ENCODE peak calls at places on chromosomes 5 and 9, in ten cellular contexts. One of them, this sample, is unnamed.

GRCh38 chr5:91123896-91124295 is 259.2 kb downstream of the ARRDC3 start:
- DNase-seq in fibroblast of lung: peak
- DNase-seq in BE2C: no peak
- DNase-seq in SK-MEL-5: no peak
- DNase-seq in activated gamma-delta T cell treated with anti-CD3 and anti-CD28 coated beads, Interleukin-2, amount 50 U/mL, for 16 hours: no peak
- DNase-seq in left cardiac atrium: no peak
- DNase-seq in endothelial cell: no peak
- DNase-seq in stimulated activated CD4-positive, alpha-beta T cell treated with anti-CD3 and anti-CD28 coated beads, Interleukin-15, amount 100 ng/mL, for 48 hours: no peak
- DNase-seq in left ventricle myocardium inferior: no peak
- DNase-seq in neuronal stem cell: no peak
- DNase-seq in this sample: no peak

GRCh38 chr5:3595102-3595961 is at the start of gene IRX1:
- DNase-seq in left cardiac atrium: no peak
- DNase-seq in left ventricle myocardium inferior: no peak
- DNase-seq in fibroblast of lung: peak
- DNase-seq in SK-MEL-5: peak
- DNase-seq in neuronal stem cell: no peak
- DNase-seq in stimulated activated CD4-positive, alpha-beta T cell treated with anti-CD3 and anti-CD28 coated beads, Interleukin-15, amount 100 ng/mL, for 48 hours: no peak
- DNase-seq in endothelial cell: no peak
- DNase-seq in BE2C: no peak
- DNase-seq in activated gamma-delta T cell treated with anti-CD3 and anti-CD28 coated beads, Interleukin-2, amount 50 U/mL, for 16 hours: no peak
- DNase-seq in this sample: peak

GRCh38 chr5:131394128-131394527 is 130.3 kb downstream of the CDC42SE2 start:
- DNase-seq in fibroblast of lung: peak
- DNase-seq in neuronal stem cell: no peak
- DNase-seq in left cardiac atrium: no peak
- DNase-seq in endothelial cell: no peak
- DNase-seq in left ventricle myocardium inferior: no peak
- DNase-seq in activated gamma-delta T cell treated with anti-CD3 and anti-CD28 coated beads, Interleukin-2, amount 50 U/mL, for 16 hours: peak
- DNase-seq in SK-MEL-5: no peak
- DNase-seq in BE2C: no peak
- DNase-seq in stimulated activated CD4-positive, alpha-beta T cell treated with anti-CD3 and anti-CD28 coated beads, Interleukin-15, amount 100 ng/mL, for 48 hours: no peak
- DNase-seq in this sample: no peak

GRCh38 chr9:114488398-114489129 is 16.7 kb downstream of the WHRN start:
- DNase-seq in SK-MEL-5: no peak
- DNase-seq in BE2C: no peak
- DNase-seq in activated gamma-delta T cell treated with anti-CD3 and anti-CD28 coated beads, Interleukin-2, amount 50 U/mL, for 16 hours: no peak
- DNase-seq in left ventricle myocardium inferior: no peak
- DNase-seq in endothelial cell: no peak
- DNase-seq in neuronal stem cell: no peak
- DNase-seq in left cardiac atrium: no peak
- DNase-seq in fibroblast of lung: no peak
- DNase-seq in stimulated activated CD4-positive, alpha-beta T cell treated with anti-CD3 and anti-CD28 coated beads, Interleukin-15, amount 100 ng/mL, for 48 hours: no peak
- DNase-seq in this sample: no peak

GRCh38 chr9:14554866-14555265 is 138.4 kb downstream of the ZDHHC21 start:
- DNase-seq in SK-MEL-5: no peak
- DNase-seq in endothelial cell: no peak
- DNase-seq in left ventricle myocardium inferior: no peak
- DNase-seq in fibroblast of lung: no peak
- DNase-seq in stimulated activated CD4-positive, alpha-beta T cell treated with anti-CD3 and anti-CD28 coated beads, Interleukin-15, amount 100 ng/mL, for 48 hours: no peak
- DNase-seq in BE2C: no peak
- DNase-seq in activated gamma-delta T cell treated with anti-CD3 and anti-CD28 coated beads, Interleukin-2, amount 50 U/mL, for 16 hours: no peak
- DNase-seq in left cardiac atrium: no peak
- DNase-seq in neuronal stem cell: no peak
- DNase-seq in this sample: no peak

GRCh38 chr5:10149911-10150310 is 99.8 kb downstream of the ATPSCKMT start:
- DNase-seq in left cardiac atrium: no peak
- DNase-seq in SK-MEL-5: no peak
- DNase-seq in endothelial cell: no peak
- DNase-seq in left ventricle myocardium inferior: no peak
- DNase-seq in stimulated activated CD4-positive, alpha-beta T cell treated with anti-CD3 and anti-CD28 coated beads, Interleukin-15, amount 100 ng/mL, for 48 hours: no peak
- DNase-seq in BE2C: no peak
- DNase-seq in neuronal stem cell: no peak
- DNase-seq in activated gamma-delta T cell treated with anti-CD3 and anti-CD28 coated beads, Interleukin-2, amount 50 U/mL, for 16 hours: no peak
- DNase-seq in fibroblast of lung: no peak
- DNase-seq in this sample: no peak

GRCh38 chr5:159359408-159359807 is 29.1 kb upstream of the IL12B start:
- DNase-seq in endothelial cell: no peak
- DNase-seq in SK-MEL-5: no peak
- DNase-seq in activated gamma-delta T cell treated with anti-CD3 and anti-CD28 coated beads, Interleukin-2, amount 50 U/mL, for 16 hours: no peak
- DNase-seq in stimulated activated CD4-positive, alpha-beta T cell treated with anti-CD3 and anti-CD28 coated beads, Interleukin-15, amount 100 ng/mL, for 48 hours: no peak
- DNase-seq in BE2C: no peak
- DNase-seq in left cardiac atrium: no peak
- DNase-seq in fibroblast of lung: no peak
- DNase-seq in left ventricle myocardium inferior: no peak
- DNase-seq in neuronal stem cell: no peak
- DNase-seq in this sample: no peak

GRCh38 chr9:133054194-133054890 is 7.4 kb upstream of the CEL start:
- DNase-seq in neuronal stem cell: no peak
- DNase-seq in BE2C: no peak
- DNase-seq in SK-MEL-5: no peak
- DNase-seq in fibroblast of lung: no peak
- DNase-seq in stimulated activated CD4-positive, alpha-beta T cell treated with anti-CD3 and anti-CD28 coated beads, Interleukin-15, amount 100 ng/mL, for 48 hours: no peak
- DNase-seq in left cardiac atrium: peak
- DNase-seq in activated gamma-delta T cell treated with anti-CD3 and anti-CD28 coated beads, Interleukin-2, amount 50 U/mL, for 16 hours: no peak
- DNase-seq in left ventricle myocardium inferior: peak
- DNase-seq in endothelial cell: no peak
- DNase-seq in this sample: no peak

GRCh38 chr5:171092194-171092593 is 216.9 kb upstream of the TLX3 start:
- DNase-seq in activated gamma-delta T cell treated with anti-CD3 and anti-CD28 coated beads, Interleukin-2, amount 50 U/mL, for 16 hours: no peak
- DNase-seq in left ventricle myocardium inferior: no peak
- DNase-seq in fibroblast of lung: peak
- DNase-seq in stimulated activated CD4-positive, alpha-beta T cell treated with anti-CD3 and anti-CD28 coated beads, Interleukin-15, amount 100 ng/mL, for 48 hours: no peak
- DNase-seq in endothelial cell: no peak
- DNase-seq in left cardiac atrium: no peak
- DNase-seq in neuronal stem cell: no peak
- DNase-seq in BE2C: no peak
- DNase-seq in SK-MEL-5: no peak
- DNase-seq in this sample: peak

GRCh38 chr9:91411096-91411771 is 12.4 kb downstream of the NFIL3 start:
- DNase-seq in activated gamma-delta T cell treated with anti-CD3 and anti-CD28 coated beads, Interleukin-2, amount 50 U/mL, for 16 hours: no peak
- DNase-seq in left cardiac atrium: no peak
- DNase-seq in left ventricle myocardium inferior: no peak
- DNase-seq in fibroblast of lung: peak
- DNase-seq in BE2C: no peak
- DNase-seq in stimulated activated CD4-positive, alpha-beta T cell treated with anti-CD3 and anti-CD28 coated beads, Interleukin-15, amount 100 ng/mL, for 48 hours: no peak
- DNase-seq in endothelial cell: no peak
- DNase-seq in SK-MEL-5: no peak
- DNase-seq in neuronal stem cell: no peak
- DNase-seq in this sample: no peak

GRCh38 chr5:96933764-96934163 is 2.1 kb upstream of the LNPEP start:
- DNase-seq in SK-MEL-5: no peak
- DNase-seq in activated gamma-delta T cell treated with anti-CD3 and anti-CD28 coated beads, Interleukin-2, amount 50 U/mL, for 16 hours: no peak
- DNase-seq in endothelial cell: no peak
- DNase-seq in fibroblast of lung: no peak
- DNase-seq in left cardiac atrium: no peak
- DNase-seq in stimulated activated CD4-positive, alpha-beta T cell treated with anti-CD3 and anti-CD28 coated beads, Interleukin-15, amount 100 ng/mL, for 48 hours: no peak
- DNase-seq in neuronal stem cell: no peak
- DNase-seq in BE2C: no peak
- DNase-seq in left ventricle myocardium inferior: no peak
- DNase-seq in this sample: no peak

GRCh38 chr5:159441441-159441840 is 111.2 kb upstream of the IL12B start:
- DNase-seq in endothelial cell: peak
- DNase-seq in neuronal stem cell: no peak
- DNase-seq in BE2C: peak
- DNase-seq in stimulated activated CD4-positive, alpha-beta T cell treated with anti-CD3 and anti-CD28 coated beads, Interleukin-15, amount 100 ng/mL, for 48 hours: no peak
- DNase-seq in activated gamma-delta T cell treated with anti-CD3 and anti-CD28 coated beads, Interleukin-2, amount 50 U/mL, for 16 hours: no peak
- DNase-seq in left ventricle myocardium inferior: peak
- DNase-seq in SK-MEL-5: peak
- DNase-seq in left cardiac atrium: no peak
- DNase-seq in fibroblast of lung: no peak
- DNase-seq in this sample: no peak

GRCh38 chr5:10828241-10828640 is 67.2 kb upstream of the DAP start:
- DNase-seq in left cardiac atrium: no peak
- DNase-seq in endothelial cell: no peak
- DNase-seq in SK-MEL-5: no peak
- DNase-seq in activated gamma-delta T cell treated with anti-CD3 and anti-CD28 coated beads, Interleukin-2, amount 50 U/mL, for 16 hours: no peak
- DNase-seq in stimulated activated CD4-positive, alpha-beta T cell treated with anti-CD3 and anti-CD28 coated beads, Interleukin-15, amount 100 ng/mL, for 48 hours: no peak
- DNase-seq in fibroblast of lung: peak
- DNase-seq in BE2C: no peak
- DNase-seq in left ventricle myocardium inferior: no peak
- DNase-seq in neuronal stem cell: no peak
- DNase-seq in this sample: peak

GRCh38 chr5:162817381-162817780 is 620.0 kb upstream of the CCNG1 start:
- DNase-seq in endothelial cell: no peak
- DNase-seq in fibroblast of lung: no peak
- DNase-seq in left cardiac atrium: no peak
- DNase-seq in left ventricle myocardium inferior: no peak
- DNase-seq in activated gamma-delta T cell treated with anti-CD3 and anti-CD28 coated beads, Interleukin-2, amount 50 U/mL, for 16 hours: no peak
- DNase-seq in neuronal stem cell: no peak
- DNase-seq in stimulated activated CD4-positive, alpha-beta T cell treated with anti-CD3 and anti-CD28 coated beads, Interleukin-15, amount 100 ng/mL, for 48 hours: no peak
- DNase-seq in SK-MEL-5: no peak
- DNase-seq in BE2C: no peak
- DNase-seq in this sample: no peak

GRCh38 chr5:117131876-117132275 is 557.3 kb upstream of the SEMA6A start:
- DNase-seq in endothelial cell: no peak
- DNase-seq in stimulated activated CD4-positive, alpha-beta T cell treated with anti-CD3 and anti-CD28 coated beads, Interleukin-15, amount 100 ng/mL, for 48 hours: no peak
- DNase-seq in neuronal stem cell: no peak
- DNase-seq in BE2C: no peak
- DNase-seq in activated gamma-delta T cell treated with anti-CD3 and anti-CD28 coated beads, Interleukin-2, amount 50 U/mL, for 16 hours: no peak
- DNase-seq in left ventricle myocardium inferior: no peak
- DNase-seq in fibroblast of lung: no peak
- DNase-seq in SK-MEL-5: peak
- DNase-seq in left cardiac atrium: no peak
- DNase-seq in this sample: no peak

GRCh38 chr5:172420215-172420934 is 34.0 kb downstream of the SH3PXD2B start:
- DNase-seq in left cardiac atrium: peak
- DNase-seq in SK-MEL-5: peak
- DNase-seq in stimulated activated CD4-positive, alpha-beta T cell treated with anti-CD3 and anti-CD28 coated beads, Interleukin-15, amount 100 ng/mL, for 48 hours: no peak
- DNase-seq in endothelial cell: no peak
- DNase-seq in fibroblast of lung: peak
- DNase-seq in left ventricle myocardium inferior: peak
- DNase-seq in neuronal stem cell: no peak
- DNase-seq in BE2C: no peak
- DNase-seq in activated gamma-delta T cell treated with anti-CD3 and anti-CD28 coated beads, Interleukin-2, amount 50 U/mL, for 16 hours: no peak
- DNase-seq in this sample: peak

GRCh38 chr9:5736563-5737346 is 96.2 kb downstream of the ERMP1 start:
- DNase-seq in left ventricle myocardium inferior: no peak
- DNase-seq in stimulated activated CD4-positive, alpha-beta T cell treated with anti-CD3 and anti-CD28 coated beads, Interleukin-15, amount 100 ng/mL, for 48 hours: no peak
- DNase-seq in neuronal stem cell: no peak
- DNase-seq in SK-MEL-5: no peak
- DNase-seq in endothelial cell: no peak
- DNase-seq in fibroblast of lung: no peak
- DNase-seq in activated gamma-delta T cell treated with anti-CD3 and anti-CD28 coated beads, Interleukin-2, amount 50 U/mL, for 16 hours: no peak
- DNase-seq in BE2C: no peak
- DNase-seq in left cardiac atrium: no peak
- DNase-seq in this sample: no peak

GRCh38 chr5:106649031-106649430 is 1021.7 kb downstream of the EFNA5 start:
- DNase-seq in BE2C: no peak
- DNase-seq in stimulated activated CD4-positive, alpha-beta T cell treated with anti-CD3 and anti-CD28 coated beads, Interleukin-15, amount 100 ng/mL, for 48 hours: no peak
- DNase-seq in left cardiac atrium: no peak
- DNase-seq in neuronal stem cell: no peak
- DNase-seq in endothelial cell: no peak
- DNase-seq in left ventricle myocardium inferior: no peak
- DNase-seq in fibroblast of lung: no peak
- DNase-seq in SK-MEL-5: peak
- DNase-seq in activated gamma-delta T cell treated with anti-CD3 and anti-CD28 coated beads, Interleukin-2, amount 50 U/mL, for 16 hours: no peak
- DNase-seq in this sample: no peak

GRCh38 chr5:169893010-169893409 is 87.3 kb downstream of the INSYN2B start:
- DNase-seq in BE2C: no peak
- DNase-seq in stimulated activated CD4-positive, alpha-beta T cell treated with anti-CD3 and anti-CD28 coated beads, Interleukin-15, amount 100 ng/mL, for 48 hours: no peak
- DNase-seq in neuronal stem cell: no peak
- DNase-seq in activated gamma-delta T cell treated with anti-CD3 and anti-CD28 coated beads, Interleukin-2, amount 50 U/mL, for 16 hours: no peak
- DNase-seq in fibroblast of lung: peak
- DNase-seq in SK-MEL-5: no peak
- DNase-seq in left cardiac atrium: no peak
- DNase-seq in endothelial cell: no peak
- DNase-seq in left ventricle myocardium inferior: no peak
- DNase-seq in this sample: no peak

GRCh38 chr9:15231788-15232635 is 75.0 kb downstream of the TTC39B start:
- DNase-seq in activated gamma-delta T cell treated with anti-CD3 and anti-CD28 coated beads, Interleukin-2, amount 50 U/mL, for 16 hours: no peak
- DNase-seq in left cardiac atrium: no peak
- DNase-seq in stimulated activated CD4-positive, alpha-beta T cell treated with anti-CD3 and anti-CD28 coated beads, Interleukin-15, amount 100 ng/mL, for 48 hours: no peak
- DNase-seq in SK-MEL-5: peak
- DNase-seq in fibroblast of lung: peak
- DNase-seq in neuronal stem cell: no peak
- DNase-seq in left ventricle myocardium inferior: no peak
- DNase-seq in endothelial cell: peak
- DNase-seq in BE2C: peak
- DNase-seq in this sample: no peak

GRCh38 chr5:53291528-53291927 is 182.0 kb upstream of the MOCS2 start:
- DNase-seq in fibroblast of lung: peak
- DNase-seq in left ventricle myocardium inferior: no peak
- DNase-seq in neuronal stem cell: no peak
- DNase-seq in SK-MEL-5: no peak
- DNase-seq in stimulated activated CD4-positive, alpha-beta T cell treated with anti-CD3 and anti-CD28 coated beads, Interleukin-15, amount 100 ng/mL, for 48 hours: no peak
- DNase-seq in endothelial cell: no peak
- DNase-seq in left cardiac atrium: no peak
- DNase-seq in BE2C: no peak
- DNase-seq in activated gamma-delta T cell treated with anti-CD3 and anti-CD28 coated beads, Interleukin-2, amount 50 U/mL, for 16 hours: no peak
- DNase-seq in this sample: no peak

GRCh38 chr5:163705983-163706771 is 200.8 kb downstream of the MAT2B start:
- DNase-seq in fibroblast of lung: peak
- DNase-seq in left cardiac atrium: no peak
- DNase-seq in SK-MEL-5: no peak
- DNase-seq in neuronal stem cell: no peak
- DNase-seq in BE2C: no peak
- DNase-seq in endothelial cell: no peak
- DNase-seq in stimulated activated CD4-positive, alpha-beta T cell treated with anti-CD3 and anti-CD28 coated beads, Interleukin-15, amount 100 ng/mL, for 48 hours: no peak
- DNase-seq in left ventricle myocardium inferior: no peak
- DNase-seq in activated gamma-delta T cell treated with anti-CD3 and anti-CD28 coated beads, Interleukin-2, amount 50 U/mL, for 16 hours: no peak
- DNase-seq in this sample: no peak

GRCh38 chr9:79287152-79287766 is 284.5 kb upstream of the TLE4 start:
- DNase-seq in activated gamma-delta T cell treated with anti-CD3 and anti-CD28 coated beads, Interleukin-2, amount 50 U/mL, for 16 hours: no peak
- DNase-seq in left cardiac atrium: no peak
- DNase-seq in left ventricle myocardium inferior: no peak
- DNase-seq in neuronal stem cell: peak
- DNase-seq in stimulated activated CD4-positive, alpha-beta T cell treated with anti-CD3 and anti-CD28 coated beads, Interleukin-15, amount 100 ng/mL, for 48 hours: no peak
- DNase-seq in SK-MEL-5: no peak
- DNase-seq in fibroblast of lung: peak
- DNase-seq in endothelial cell: no peak
- DNase-seq in BE2C: no peak
- DNase-seq in this sample: no peak

GRCh38 chr9:134136117-134136996 is 475 bp downstream of the WDR5 start:
- DNase-seq in stimulated activated CD4-positive, alpha-beta T cell treated with anti-CD3 and anti-CD28 coated beads, Interleukin-15, amount 100 ng/mL, for 48 hours: no peak
- DNase-seq in SK-MEL-5: no peak
- DNase-seq in activated gamma-delta T cell treated with anti-CD3 and anti-CD28 coated beads, Interleukin-2, amount 50 U/mL, for 16 hours: no peak
- DNase-seq in fibroblast of lung: peak
- DNase-seq in left cardiac atrium: no peak
- DNase-seq in BE2C: no peak
- DNase-seq in neuronal stem cell: peak
- DNase-seq in endothelial cell: peak
- DNase-seq in left ventricle myocardium inferior: no peak
- DNase-seq in this sample: no peak